ENCODE peak calls at places on chromosomes 5 and 9, in eight cellular contexts. R, Q, Y, K, B, T, H and Z are unnamed samples.

GRCh38 chr5:1115123-1115815 is 3.4 kb upstream of the SLC12A7 start:
- DNase-seq in R (no peak), Q (no peak), Y (no peak), K (no peak), B (no peak), T (no peak), H (no peak), Z (no peak)

GRCh38 chr9:136675477-136676296 is 11.6 kb downstream of the AGPAT2 start:
- DNase-seq in R (no peak), Q (no peak), Y (no peak), K (no peak), B (no peak), T (no peak), H (no peak), Z (no peak)

GRCh38 chr9:136012651-136013050 is 51.5 kb upstream of the UBAC1 start:
- DNase-seq in R (no peak), Q (no peak), Y (no peak), K (no peak), B (no peak), T (no peak), H (no peak), Z (peak)

GRCh38 chr5:60595183-60595582 is 104.8 kb downstream of the DEPDC1B start:
- DNase-seq in R (no peak), Q (no peak), Y (no peak), K (no peak), B (no peak), T (no peak), H (no peak), Z (no peak)

GRCh38 chr9:127393680-127394079 is 3.3 kb upstream of the SLC2A8 start:
- DNase-seq in R (no peak), Q (no peak), Y (no peak), K (no peak), B (no peak), T (no peak), H (no peak), Z (no peak)

GRCh38 chr9:7790819-7791182 is 8.8 kb downstream of the DMAC1 start:
- DNase-seq in R (no peak), Q (no peak), Y (no peak), K (no peak), B (no peak), T (no peak), H (no peak), Z (no peak)

GRCh38 chr5:177005619-177006264 is 837 bp downstream of the UIMC1 start:
- DNase-seq in R (peak), Q (peak), Y (peak), K (peak), B (peak), T (peak), H (peak), Z (peak)

GRCh38 chr9:6444108-6444507 is 31.1 kb downstream of the UHRF2 start:
- DNase-seq in R (no peak), Q (no peak), Y (no peak), K (no peak), B (no peak), T (peak), H (no peak), Z (no peak)

GRCh38 chr5:55364537-55365055 is 56.8 kb downstream of the MTREX start:
- DNase-seq in R (no peak), Q (no peak), Y (no peak), K (no peak), B (no peak), T (peak), H (no peak), Z (no peak)